ENCODE peak calls at places on chromosome 14, in four cellular contexts. U is GM12891, L is K562, N is GM12878. Y is an unnamed sample.
A peak's percentile ranks its signal among the peaks of the same experiment; 100 is the strongest.

GRCh38 chr14:105152794-105153241 is 15.8 kb downstream of the JAG2 start:
- DNase-seq in L (no peak), U (no peak), N (no peak), Y (no peak)

GRCh38 chr14:50520947-50521815 is 11.2 kb downstream of the MAP4K5 start:
- DNase-seq in L (peak; percentile 10), U (no peak), N (peak; percentile 56), Y (no peak)

GRCh38 chr14:104788873-104789663 is 6.5 kb downstream of the AKT1 start:
- DNase-seq in N (no peak), U (no peak), L (no peak), Y (no peak)

GRCh38 chr14:88023658-88024187 is 18.8 kb downstream of the GPR65 start:
- DNase-seq in U (no peak), N (no peak), L (no peak), Y (no peak)

GRCh38 chr14:91280129-91280528 is 35.6 kb upstream of the GPR68 start:
- DNase-seq in U (no peak), L (no peak), N (no peak), Y (no peak)

GRCh38 chr14:37588956-37589737 is 5.9 kb downstream of the FOXA1 start:
- DNase-seq in L (no peak), N (no peak), U (no peak), Y (no peak)

GRCh38 chr14:92513966-92514843 is 624 bp downstream of the RIN3 start:
- DNase-seq in L (no peak), U (no peak), N (no peak), Y (no peak)

GRCh38 chr14:22972313-22972930 is 9.9 kb downstream of the AJUBA start:
- DNase-seq in N (no peak), L (no peak), U (no peak), Y (no peak)

GRCh38 chr14:37698840-37699777 is 103.7 kb downstream of the TTC6 start:
- DNase-seq in U (no peak), N (no peak), L (no peak), Y (no peak)

GRCh38 chr14:100849432-100849831 is 23.5 kb downstream of the MEG3 start:
- DNase-seq in U (no peak), N (no peak), L (no peak), Y (no peak)

GRCh38 chr14:85444685-85445084 is 85.3 kb upstream of the FLRT2 start:
- DNase-seq in L (no peak), N (no peak), U (no peak), Y (peak; percentile 80)

GRCh38 chr14:25953532-25954144 is 644.2 kb downstream of the NOVA1 start:
- DNase-seq in U (no peak), N (no peak), L (no peak), Y (no peak)

GRCh38 chr14:42214981-42215491 is 608.4 kb downstream of the LRFN5 start:
- DNase-seq in L (no peak), N (no peak), U (no peak), Y (no peak)

GRCh38 chr14:51093371-51094281 is 1.3 kb downstream of the TRIM9 start:
- DNase-seq in U (peak; percentile 36), L (no peak), N (no peak), Y (no peak)

GRCh38 chr14:50318031-50318626 is 6.0 kb downstream of the DMAC2L start:
- DNase-seq in N (no peak), L (peak; percentile 13), U (no peak), Y (no peak)

GRCh38 chr14:74502236-74503019 is 8.9 kb downstream of the ISCA2 start:
- DNase-seq in N (no peak), L (peak; percentile 34), U (no peak), Y (peak; percentile 21)

GRCh38 chr14:98685725-98686124 is 586.3 kb downstream of the BCL11B start:
- DNase-seq in L (no peak), U (no peak), N (no peak), Y (no peak)

GRCh38 chr14:94284221-94284620 is 8.8 kb downstream of the SERPINA10 start:
- DNase-seq in U (no peak), L (no peak), N (no peak), Y (no peak)

DNA sequence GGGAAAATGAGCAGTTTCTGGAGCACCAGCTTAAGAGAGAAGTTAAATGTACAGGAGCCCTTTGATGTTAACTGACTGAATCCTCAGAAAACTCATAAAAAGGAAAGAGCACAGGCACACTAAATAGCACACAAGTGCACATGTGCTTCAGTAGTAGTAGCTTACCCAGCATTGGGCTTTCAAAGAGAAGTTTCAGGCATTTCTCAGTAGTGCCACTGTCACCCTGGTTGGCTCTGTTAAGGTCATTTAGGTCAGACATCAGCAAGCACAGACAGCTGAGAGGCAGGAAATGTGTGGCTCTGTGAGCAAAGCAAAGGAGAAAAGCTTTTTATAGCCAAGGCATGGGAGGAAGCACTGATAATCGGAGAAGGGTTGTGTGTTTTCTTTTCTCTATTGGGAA is 96.3 kb upstream of the HIF1A start:
- DNase-seq in U (no peak), N (no peak), L (no peak), Y (no peak)
- TF ChIP-seq SPI1 in U (no peak), N (no peak), L (no peak), Y (no peak)

DNA sequence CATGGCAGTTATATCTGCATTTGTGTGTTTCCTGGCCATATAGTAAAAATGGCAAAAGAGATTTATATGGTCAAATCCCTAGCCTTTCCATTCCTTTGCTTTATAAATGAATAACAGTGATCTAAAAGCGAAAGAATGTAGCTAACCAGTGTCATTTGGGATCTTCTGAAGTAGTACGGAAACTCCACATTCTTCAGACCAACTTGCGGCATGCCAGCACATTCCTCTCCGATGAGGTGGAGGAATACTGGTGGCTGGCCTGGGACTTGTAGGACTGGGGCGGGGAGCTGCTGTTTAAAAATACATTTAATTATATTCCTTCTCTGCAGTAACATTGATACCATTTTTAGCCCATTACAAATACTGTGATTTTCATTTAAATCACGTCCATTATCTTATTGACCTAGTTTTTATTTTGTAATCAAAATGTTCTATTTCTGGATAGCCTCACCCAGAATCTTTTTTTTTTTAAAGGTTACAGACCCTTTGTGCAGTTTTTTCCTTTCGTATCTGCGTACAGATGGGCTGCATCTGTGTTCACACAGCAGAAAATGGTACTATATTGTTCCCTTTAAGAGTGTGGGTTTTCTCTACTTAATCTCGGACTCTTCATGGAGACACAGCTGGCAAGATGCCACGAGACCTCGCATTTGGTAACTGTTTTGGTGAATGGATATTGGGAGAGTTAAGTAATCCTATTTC is 85.4 kb downstream of the SAMD4A start:
- DNase-seq in U (no peak), L (no peak), N (no peak), Y (no peak)
- TF ChIP-seq SPI1 in U (no peak), L (no peak), N (no peak), Y (no peak)

DNA sequence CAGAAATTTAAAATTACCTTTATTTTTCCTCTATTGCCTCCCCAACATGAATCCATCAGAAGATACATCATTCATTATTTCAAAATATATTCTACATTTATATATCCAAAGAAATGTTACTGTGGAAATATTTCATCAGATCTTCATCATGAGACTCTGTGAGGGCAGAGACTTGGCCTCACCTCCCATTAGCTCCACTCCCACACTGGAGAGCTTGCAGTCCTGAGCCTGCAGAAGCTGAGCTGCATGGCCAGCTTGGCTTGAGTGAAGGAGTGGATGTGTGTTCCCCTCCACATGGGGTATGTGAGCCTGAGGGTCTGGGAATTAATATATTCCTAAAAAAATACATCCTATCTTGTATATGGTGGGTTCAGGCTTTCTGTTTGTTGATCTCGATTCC is 961.9 kb downstream of the TMEM121 start:
- DNase-seq in L (no peak), U (no peak), N (no peak), Y (no peak)
- TF ChIP-seq SPI1 in L (no peak), U (no peak), N (no peak), Y (no peak)

GRCh38 chr14:54220122-54220691 is 176.6 kb upstream of the CDKN3 start:
- DNase-seq in L (no peak), U (no peak), N (no peak), Y (no peak)
- TF ChIP-seq SPI1 in L (no peak), U (no peak), N (no peak), Y (no peak)

DNA sequence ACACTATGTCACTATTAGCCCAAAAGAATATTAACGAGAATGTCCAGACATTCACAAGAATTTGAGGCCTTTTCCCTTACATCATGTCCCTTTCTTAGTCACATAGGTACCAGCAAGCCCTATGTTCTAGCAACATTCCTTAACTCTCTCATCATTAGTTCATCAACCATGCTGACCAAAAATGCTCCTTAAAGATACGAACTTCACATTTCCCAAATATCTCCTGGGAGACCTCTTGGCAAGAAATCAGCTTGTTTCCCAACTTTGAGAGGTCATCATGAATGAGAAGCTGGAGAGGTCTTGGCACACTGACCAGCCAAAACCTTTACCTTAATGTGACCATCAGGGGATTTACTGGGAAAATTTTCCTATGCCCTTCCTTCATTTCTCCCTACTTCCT is 4.6 kb downstream of the SALL2 start:
- DNase-seq in U (no peak), L (no peak), N (no peak), Y (no peak)
- TF ChIP-seq SPI1 in U (no peak), L (no peak), N (no peak), Y (no peak)

GRCh38 chr14:28515571-28515970 is 251.0 kb upstream of the FOXG1 start:
- DNase-seq in L (no peak), N (no peak), U (no peak), Y (no peak)
- TF ChIP-seq SPI1 in L (no peak), N (no peak), U (no peak), Y (no peak)

GRCh38 chr14:102645746-102646440 is 53.4 kb downstream of the RCOR1 start:
- DNase-seq in U (no peak), N (no peak), L (no peak), Y (peak; percentile 50)
- TF ChIP-seq SPI1 in U (no peak), N (no peak), L (no peak), Y (no peak)

DNA sequence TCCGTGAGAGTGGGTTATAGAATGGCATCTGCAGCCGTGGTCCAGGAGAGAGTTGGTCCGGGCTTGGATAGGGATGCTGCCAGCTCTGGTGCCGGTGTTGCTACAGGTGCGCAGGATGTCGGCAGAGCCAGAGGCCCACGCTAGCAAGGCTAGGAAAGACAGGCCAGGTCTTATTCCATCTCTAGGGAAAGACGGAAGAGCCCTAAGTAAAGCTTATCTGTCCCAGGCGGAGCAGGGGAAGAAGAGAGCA is 485 bp upstream of the PSME1 start:
- DNase-seq in U (no peak), N (no peak), L (no peak), Y (no peak)
- TF ChIP-seq SPI1 in U (no peak), N (no peak), L (no peak), Y (no peak)